ENCODE peak calls at places on chromosomes 5 and 9, in four cellular contexts. W is tibial nerve; H is kidney; V is CD4-positive, alpha-beta T cell. A is an unnamed sample.
A peak's percentile ranks its signal among the peaks of the same experiment; 100 is the strongest.

GRCh38 chr5:154138701-154139100 is 51.8 kb upstream of the GALNT10 start:
- DNase-seq in W (no peak), V (no peak), H (peak; percentile 77), A (peak; percentile 18)

GRCh38 chr5:54455413-54456157 is at the start of gene HSPB3:
- DNase-seq in V (no peak), H (no peak), W (no peak), A (no peak)

GRCh38 chr9:137478613-137479314 is 19.6 kb upstream of the NSMF start:
- DNase-seq in W (no peak), V (no peak), H (peak; percentile 64), A (no peak)

GRCh38 chr5:6202615-6203365 is 175.6 kb downstream of the MED10 start:
- DNase-seq in W (no peak), H (no peak), V (no peak), A (no peak)

GRCh38 chr5:178234753-178235599 is 2.4 kb upstream of the PHYKPL start:
- DNase-seq in H (peak; percentile 82), V (peak; percentile 62), W (peak; percentile 64), A (no peak)

GRCh38 chr9:87816041-87816440 is 66.6 kb upstream of the SPATA31E1 start:
- DNase-seq in H (no peak), V (no peak), W (no peak), A (no peak)

GRCh38 chr9:114735732-114736131 is 53.7 kb upstream of the TEX48 start:
- DNase-seq in H (no peak), V (no peak), W (no peak), A (no peak)

GRCh38 chr5:78501411-78502338 is 141.3 kb downstream of the SCAMP1 start:
- DNase-seq in H (no peak), W (no peak), V (no peak), A (no peak)

GRCh38 chr9:113910036-113910639 is 34.0 kb downstream of the ZNF618 start:
- DNase-seq in V (no peak), W (no peak), H (peak; percentile 83), A (no peak)

GRCh38 chr9:124574944-124575343 is 67.7 kb upstream of the NR5A1 start:
- DNase-seq in W (no peak), H (no peak), V (no peak), A (no peak)

GRCh38 chr5:68771221-68771620 is 322.6 kb upstream of the SLC30A5 start:
- DNase-seq in W (no peak), H (no peak), V (no peak), A (no peak)

GRCh38 chr9:93677641-93678136 is 101.3 kb downstream of the PHF2 start:
- DNase-seq in H (peak; percentile 63), W (no peak), V (no peak), A (no peak)

GRCh38 chr5:1768283-1769000 is 31.2 kb downstream of the MRPL36 start:
- DNase-seq in H (peak; percentile 48), W (no peak), V (no peak), A (no peak)

GRCh38 chr5:139636975-139637408 is 11.2 kb upstream of the CXXC5 start:
- DNase-seq in W (no peak), V (no peak), H (no peak), A (no peak)

GRCh38 chr9:133144887-133145466 is 18.7 kb downstream of the GBGT1 start:
- DNase-seq in V (no peak), H (no peak), W (no peak), A (no peak)
- H3K27ac ChIP-seq in V (peak overlapping the region; percentile 71), H (peak overlapping the region; percentile 7), W (peak overlapping the region; percentile 67), A (peak overlapping the region; percentile 96)

GRCh38 chr9:8831568-8831967 is 1032.0 kb upstream of the DMAC1 start:
- DNase-seq in H (no peak), W (no peak), V (no peak), A (no peak)

GRCh38 chr9:8835291-8835690 is 1035.7 kb upstream of the DMAC1 start:
- DNase-seq in W (no peak), H (no peak), V (no peak), A (no peak)

GRCh38 chr9:8832956-8833355 is 1033.4 kb upstream of the DMAC1 start:
- DNase-seq in W (no peak), V (no peak), H (no peak), A (no peak)
- H3K27ac ChIP-seq in W (no peak overlapping the region), V (no peak overlapping the region), H (no peak overlapping the region), A (no peak overlapping the region)

GRCh38 chr9:68822596-68823165 is 117.6 kb downstream of the PIP5K1B start:
- DNase-seq in H (no peak), W (no peak), V (no peak), A (no peak)
- H3K27ac ChIP-seq in H (no peak overlapping the region), W (no peak overlapping the region), V (no peak overlapping the region), A (no peak overlapping the region)

GRCh38 chr5:18563853-18564252 is 929.6 kb downstream of the TAF11L14 start:
- DNase-seq in W (no peak), V (no peak), H (no peak), A (no peak)
- H3K27ac ChIP-seq in W (no peak overlapping the region), V (no peak overlapping the region), H (no peak overlapping the region), A (no peak overlapping the region)

GRCh38 chr9:14993061-14993800 is 83.0 kb upstream of the FREM1 start:
- DNase-seq in H (peak; percentile 95), W (peak; percentile 59), V (no peak), A (peak; percentile 89)

GRCh38 chr9:14993891-14994554 is 83.8 kb upstream of the FREM1 start:
- DNase-seq in V (no peak), H (no peak), W (no peak), A (no peak)

GRCh38 chr9:14992516-14992915 is 82.3 kb upstream of the FREM1 start:
- DNase-seq in W (no peak), V (no peak), H (no peak), A (no peak)

GRCh38 chr9:14989811-14990210 is 79.6 kb upstream of the FREM1 start:
- DNase-seq in V (no peak), H (no peak), W (no peak), A (no peak)

DNA sequence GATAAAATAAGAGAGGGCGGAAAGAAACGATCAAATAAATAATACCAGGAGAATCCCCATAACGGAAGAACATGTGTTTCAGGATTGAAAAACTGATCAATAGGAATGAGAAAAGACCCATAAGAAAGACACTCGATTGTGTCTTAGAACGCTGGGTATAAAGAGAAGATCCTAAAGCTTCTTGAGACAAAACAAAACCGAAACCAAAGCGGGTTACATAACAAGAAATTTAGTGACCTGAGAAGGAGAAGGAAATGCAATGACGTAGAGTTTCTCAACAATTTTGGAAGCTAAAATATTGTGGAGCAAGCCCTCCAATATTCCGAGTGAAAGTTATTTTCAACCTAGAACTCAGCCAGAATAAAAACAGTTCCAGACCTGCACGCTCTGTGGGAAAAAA is 81.8 kb upstream of the FREM1 start:
- DNase-seq in W (no peak), H (no peak), V (no peak), A (no peak)
- H3K27ac ChIP-seq in W (no peak overlapping the region), H (no peak overlapping the region), V (no peak overlapping the region), A (no peak overlapping the region)

DNA sequence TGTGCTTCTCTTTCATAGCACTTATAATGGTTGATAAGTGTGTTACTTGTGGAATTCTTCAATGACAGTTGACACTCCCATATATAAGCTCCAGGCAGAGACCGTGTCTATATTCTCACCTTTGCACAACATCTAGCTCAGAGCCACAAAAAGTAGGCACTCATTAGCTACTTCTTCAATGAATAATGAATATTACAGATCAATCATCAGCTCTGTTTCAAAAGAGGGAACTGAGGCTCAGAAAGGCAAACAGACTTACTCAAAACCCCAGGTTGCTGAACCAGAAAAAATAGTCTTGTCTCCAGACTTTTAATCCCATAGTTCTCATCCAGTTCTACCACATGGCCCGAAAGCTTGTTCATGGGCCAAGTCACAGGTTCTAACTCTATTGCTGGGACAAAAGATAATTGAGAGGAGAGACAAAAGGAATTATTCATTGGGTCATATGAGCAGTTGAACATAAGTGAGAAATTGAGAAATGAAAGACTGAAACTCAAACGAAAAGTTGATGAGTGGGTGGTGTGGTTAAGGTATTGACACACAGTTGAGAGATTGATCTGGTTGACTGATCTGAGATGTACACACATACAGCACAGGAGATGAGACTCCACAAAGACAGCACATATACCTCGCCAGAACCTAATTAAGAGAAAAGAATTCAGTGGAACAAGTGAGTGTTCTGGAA is 381.6 kb downstream of the EFNA5 start:
- DNase-seq in H (no peak), W (no peak), V (no peak), A (no peak)
- H3K27ac ChIP-seq in H (no peak overlapping the region), W (no peak overlapping the region), V (no peak overlapping the region), A (no peak overlapping the region)

DNA sequence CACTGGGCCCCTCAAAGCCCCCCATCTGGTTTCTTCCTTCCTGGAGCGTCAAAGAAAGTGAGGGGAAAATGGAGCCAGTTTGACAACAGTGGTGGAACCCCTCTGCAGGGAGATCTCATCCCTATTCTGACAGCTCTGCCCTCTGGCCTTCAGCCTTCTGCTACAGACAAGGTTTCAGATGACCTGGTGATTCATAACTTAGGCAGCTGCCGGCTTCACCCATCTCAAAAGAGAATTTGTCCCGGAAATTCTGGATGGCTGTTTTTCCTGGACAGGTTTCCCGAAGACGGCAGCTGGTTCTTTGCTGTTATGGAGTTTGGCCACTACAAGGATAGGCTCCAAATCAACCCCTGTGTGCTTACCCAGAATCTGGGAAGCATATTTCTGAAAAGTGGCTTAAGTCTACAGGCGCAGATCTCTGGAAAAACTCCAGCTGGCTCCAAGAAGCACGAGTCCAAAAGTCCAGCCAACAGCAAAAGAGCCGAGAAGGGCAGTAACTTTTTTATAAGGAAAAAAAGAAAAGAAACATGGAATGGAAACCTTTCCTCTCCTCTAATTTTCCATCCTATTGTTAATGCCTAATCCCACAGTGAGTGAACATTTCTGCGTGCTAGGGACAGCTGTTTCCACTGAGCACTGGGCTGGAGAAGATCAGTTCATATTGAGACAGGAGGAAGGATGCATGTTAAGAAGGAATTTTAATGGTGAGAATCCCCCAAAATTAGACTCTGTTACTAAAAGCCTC is 54.5 kb downstream of the ZNF366 start:
- DNase-seq in W (peak; percentile 52), V (no peak), H (peak; percentile 80), A (no peak)
- H3K27ac ChIP-seq in W (peak overlapping the region; percentile 75), V (no peak overlapping the region), H (peak overlapping the region; percentile 94), A (peak overlapping the region; percentile 69)

A was measured in caudate nucleus.